ENCODE peak calls at places on chromosome 3, in seven cellular contexts. B is activated CD4-positive, alpha-beta T cell treated with anti-CD3 and anti-CD28 coated beads, Interleukin-2, amount 50 U/mL, for 24 hours; D is fibroblast of pulmonary artery; S is ovary; G is NCI-H1105; E is hippocampal formation; P is tibial nerve. I is an unnamed sample.

GRCh38 chr3:186141776-186142175 is 32.9 kb upstream of the ETV5 start:
- DNase-seq in G (no peak), S (no peak), E (no peak), P (no peak), D (no peak), B (no peak), I (no peak)

GRCh38 chr3:181720281-181720680 is 8.6 kb downstream of the SOX2 start:
- DNase-seq in D (no peak), S (no peak), B (no peak), P (no peak), G (no peak), E (no peak), I (no peak)

GRCh38 chr3:70811880-70812279 is 499.4 kb upstream of the MDFIC2 start:
- DNase-seq in B (no peak), G (no peak), D (peak; percentile 84), E (peak; percentile 26), P (peak; percentile 72), S (no peak), I (no peak)

GRCh38 chr3:101836907-101837598 is 12.3 kb upstream of the NFKBIZ start:
- DNase-seq in P (no peak), E (no peak), G (no peak), D (peak; percentile 90), S (no peak), B (no peak), I (no peak)

GRCh38 chr3:194364652-194365434 is 4.7 kb downstream of the LRRC15 start:
- DNase-seq in E (no peak), D (peak; percentile 71), P (no peak), B (no peak), G (peak; percentile 89), S (no peak), I (no peak)

GRCh38 chr3:169750665-169751064 is 14.2 kb downstream of the TERC start:
- DNase-seq in P (no peak), S (no peak), D (no peak), E (no peak), G (no peak), B (no peak), I (no peak)

GRCh38 chr3:127750226-127751031 is 71.9 kb downstream of the MGLL start:
- DNase-seq in E (no peak), G (no peak), P (no peak), S (no peak), D (peak; percentile 72), B (no peak), I (no peak)

GRCh38 chr3:27623085-27623753 is 98.9 kb downstream of the EOMES start:
- DNase-seq in D (peak; percentile 85), P (no peak), S (no peak), E (no peak), B (no peak), G (no peak), I (no peak)

GRCh38 chr3:177294221-177294620 is 96.9 kb upstream of the TBL1XR1 start:
- DNase-seq in B (no peak), D (peak; percentile 70), G (no peak), P (peak; percentile 37), S (no peak), E (no peak), I (no peak)

GRCh38 chr3:11641683-11642407 is 1.9 kb downstream of the VGLL4 start:
- DNase-seq in S (no peak), D (peak; percentile 71), P (no peak), G (no peak), E (peak; percentile 37), B (no peak), I (peak; percentile 60)

GRCh38 chr3:128524374-128525299 is 31.6 kb upstream of the GATA2 start:
- DNase-seq in P (no peak), G (no peak), E (no peak), B (no peak), D (no peak), S (no peak), I (no peak)

GRCh38 chr3:140424211-140424610 is 253.7 kb upstream of the TRIM42 start:
- DNase-seq in P (no peak), D (no peak), B (no peak), S (no peak), G (no peak), E (no peak), I (no peak)

GRCh38 chr3:87167634-87168456 is 59.3 kb upstream of the CHMP2B start:
- DNase-seq in B (no peak), G (peak; percentile 13), P (peak; percentile 62), D (peak; percentile 76), S (no peak), E (peak; percentile 68), I (no peak)

GRCh38 chr3:5162102-5162501 is 25.4 kb upstream of the EDEM1 start:
- DNase-seq in G (no peak), E (no peak), D (peak; percentile 80), P (no peak), B (no peak), S (no peak), I (peak; percentile 71)

GRCh38 chr3:190381356-190381940 is 6.5 kb upstream of the CLDN16 start:
- DNase-seq in G (no peak), E (no peak), P (no peak), S (no peak), B (no peak), D (no peak), I (no peak)

GRCh38 chr3:36991147-36991546 is 1.8 kb downstream of the EPM2AIP1 start:
- DNase-seq in E (no peak), B (no peak), S (no peak), D (no peak), P (no peak), G (no peak), I (no peak)

GRCh38 chr3:31170932-31171670 is 276.6 kb upstream of the GADL1 start:
- DNase-seq in D (peak; percentile 97), E (no peak), S (no peak), P (no peak), G (no peak), B (no peak), I (no peak)

GRCh38 chr3:116018651-116019050 is 395.3 kb downstream of the GAP43 start:
- DNase-seq in S (no peak), B (no peak), P (no peak), E (no peak), D (no peak), G (no peak), I (no peak)

GRCh38 chr3:65379223-65379622 is 659.5 kb downstream of the MAGI1 start:
- DNase-seq in G (no peak), E (no peak), D (no peak), P (no peak), B (no peak), S (no peak), I (no peak)

GRCh38 chr3:156674911-156675743 is 737 bp downstream of the TIPARP start:
- DNase-seq in P (peak; percentile 36), G (peak; percentile 63), B (peak; percentile 10), E (no peak), S (peak; percentile 71), D (peak; percentile 66), I (no peak)

GRCh38 chr3:146078031-146078430 is 83.0 kb downstream of the PLOD2 start:
- DNase-seq in S (no peak), B (no peak), D (no peak), P (no peak), E (no peak), G (no peak), I (no peak)

GRCh38 chr3:114460459-114460858 is 166.6 kb downstream of the TIGIT start:
- DNase-seq in P (no peak), D (no peak), E (no peak), B (no peak), G (no peak), S (no peak), I (no peak)

GRCh38 chr3:127792664-127793292 is 29.5 kb downstream of the MGLL start:
- DNase-seq in D (peak; percentile 93), P (peak; percentile 85), G (peak; percentile 12), S (peak; percentile 36), E (no peak), B (no peak), I (no peak)

GRCh38 chr3:100982710-100983109 is 10.5 kb downstream of the ABI3BP start:
- DNase-seq in P (peak; percentile 50), G (no peak), D (peak; percentile 59), S (peak; percentile 75), B (no peak), E (no peak), I (no peak)

GRCh38 chr3:43753743-43754142 is 63.0 kb downstream of the ABHD5 start:
- DNase-seq in G (no peak), D (peak; percentile 58), E (no peak), P (no peak), S (no peak), B (no peak), I (peak; percentile 83)

GRCh38 chr3:52361011-52361410 is 44.9 kb downstream of the DNAH1 start:
- DNase-seq in B (no peak), S (no peak), P (no peak), D (no peak), G (no peak), E (no peak), I (no peak)

GRCh38 chr3:56758539-56758981 is 43.2 kb downstream of the ARHGEF3 start:
- DNase-seq in G (no peak), S (no peak), D (peak; percentile 89), B (no peak), E (no peak), P (no peak), I (no peak)

GRCh38 chr3:16456784-16457415 is 56.6 kb downstream of the RFTN1 start:
- DNase-seq in G (no peak), S (peak; percentile 56), P (no peak), E (no peak), D (peak; percentile 62), B (no peak), I (no peak)